ENCODE peak calls at places on chromosomes 12 and 14, in six cellular contexts. E is GM10248; I is GM23338; Y is CD4-positive, alpha-beta T cell; H is mucosa of descending colon; C is fibroblast of the aortic adventitia. J is an unnamed sample.

GRCh38 chr14:31297701-31298344 is 90.2 kb upstream of the HECTD1 start:
- DNase-seq in E (peak), I (no peak), Y (no peak), H (no peak), C (peak), J (no peak)

GRCh38 chr12:6792522-6793201 is 3.3 kb downstream of the CD4 start:
- DNase-seq in I (no peak), H (no peak), C (no peak), E (peak), Y (peak), J (peak)

GRCh38 chr14:24348186-24348585 is 8.4 kb upstream of the RIPK3 start:
- DNase-seq in H (no peak), E (no peak), Y (no peak), I (no peak), C (no peak), J (no peak)

GRCh38 chr14:78863143-78863542 is 693.0 kb downstream of the NRXN3 start:
- DNase-seq in H (peak), I (peak), E (peak), C (peak), Y (no peak), J (peak)

GRCh38 chr14:51396222-51396815 is 156.3 kb downstream of the TMX1 start:
- DNase-seq in I (no peak), E (no peak), Y (no peak), C (peak), H (no peak), J (no peak)

GRCh38 chr12:64660237-64661018 is 50.1 kb downstream of the RASSF3 start:
- DNase-seq in C (no peak), I (no peak), H (no peak), E (no peak), Y (no peak), J (no peak)

GRCh38 chr14:88698651-88699050 is 94.1 kb downstream of the EML5 start:
- DNase-seq in E (no peak), H (no peak), I (no peak), C (no peak), Y (no peak), J (no peak)

GRCh38 chr12:57842342-57843294 is 3.9 kb downstream of the CTDSP2 start:
- DNase-seq in H (peak), C (no peak), Y (peak), I (peak), E (no peak), J (no peak)

GRCh38 chr12:42267408-42268190 is 29.6 kb upstream of the YAF2 start:
- DNase-seq in I (no peak), C (no peak), Y (no peak), E (no peak), H (no peak), J (no peak)

GRCh38 chr12:30501718-30502117 is 194.0 kb downstream of the IPO8 start:
- DNase-seq in C (no peak), Y (no peak), I (no peak), H (no peak), E (no peak), J (no peak)

GRCh38 chr12:57888407-57889157 is 42.1 kb upstream of the CTDSP2 start:
- DNase-seq in Y (peak), E (no peak), H (peak), C (peak), I (peak), J (no peak)

GRCh38 chr12:68612245-68612644 is 1.5 kb downstream of the RAP1B start:
- DNase-seq in H (peak), Y (no peak), C (peak), I (no peak), E (no peak), J (no peak)

GRCh38 chr12:94225924-94226630 is 77.7 kb downstream of the PLXNC1 start:
- DNase-seq in H (no peak), C (no peak), E (no peak), I (peak), Y (no peak), J (no peak)

GRCh38 chr14:99758121-99758871 is 34.9 kb upstream of the EML1 start:
- DNase-seq in C (peak), E (no peak), H (no peak), I (peak), Y (no peak), J (no peak)

GRCh38 chr14:50173891-50174290 is 57.5 kb downstream of the SOS2 start:
- DNase-seq in I (no peak), E (no peak), Y (no peak), C (no peak), H (no peak), J (no peak)

GRCh38 chr14:25841226-25841625 is 756.6 kb downstream of the NOVA1 start:
- DNase-seq in I (no peak), E (no peak), H (no peak), C (peak), Y (no peak), J (no peak)

GRCh38 chr12:127594351-127594970 is 672.5 kb upstream of the TMEM132C start:
- DNase-seq in E (no peak), Y (no peak), C (no peak), H (no peak), I (peak), J (no peak)

GRCh38 chr14:91112172-91112571 is 1.7 kb upstream of the DGLUCY start:
- DNase-seq in C (no peak), I (no peak), E (no peak), H (no peak), Y (no peak), J (no peak)

GRCh38 chr14:75023108-75023507 is 20.4 kb downstream of the EIF2B2 start:
- DNase-seq in E (no peak), I (no peak), Y (no peak), C (no peak), H (no peak), J (no peak)

GRCh38 chr12:95326450-95326849 is 108.8 kb downstream of the VEZT start:
- DNase-seq in I (no peak), C (peak), Y (no peak), E (no peak), H (no peak), J (no peak)

GRCh38 chr12:49703647-49704137 is 3.5 kb downstream of the FMNL3 start:
- DNase-seq in Y (no peak), I (no peak), C (peak), H (peak), E (peak), J (no peak)

GRCh38 chr14:49586673-49587460 is 687 bp upstream of the RPS29 start:
- DNase-seq in I (peak), C (peak), E (peak), H (peak), Y (no peak), J (no peak)

GRCh38 chr14:61391119-61391518 is 69.7 kb downstream of the PRKCH start:
- DNase-seq in C (no peak), E (no peak), H (no peak), I (no peak), Y (no peak), J (no peak)

GRCh38 chr14:23162800-23163199 is 20.7 kb downstream of the SLC7A8 start:
- DNase-seq in Y (no peak), I (no peak), E (no peak), H (no peak), C (no peak), J (no peak)

GRCh38 chr12:117564885-117565284 is 203.5 kb upstream of the NOS1 start:
- DNase-seq in Y (no peak), H (no peak), E (no peak), C (no peak), I (peak), J (no peak)

GRCh38 chr12:3182426-3182825 is 105.2 kb downstream of the TSPAN9 start:
- DNase-seq in E (no peak), C (no peak), I (no peak), Y (no peak), H (no peak), J (no peak)

GRCh38 chr12:124567035-124567672 is at the start of gene NCOR2:
- DNase-seq in E (peak), C (no peak), Y (peak), I (peak), H (no peak), J (no peak)

GRCh38 chr14:51419685-51420084 is 179.6 kb downstream of the TMX1 start:
- DNase-seq in Y (no peak), E (no peak), C (no peak), I (no peak), H (no peak), J (no peak)

GRCh38 chr14:50676814-50677516 is 8.9 kb upstream of the SAV1 start:
- DNase-seq in H (no peak), E (no peak), C (no peak), I (no peak), Y (no peak), J (no peak)

GRCh38 chr12:21296751-21297406 is 37.8 kb downstream of the SLCO1A2 start:
- DNase-seq in I (peak), E (peak), C (peak), H (no peak), Y (no peak), J (no peak)

GRCh38 chr12:68405292-68405900 is 73.2 kb upstream of the MDM1 start:
- DNase-seq in Y (no peak), C (peak), H (peak), E (no peak), I (no peak), J (no peak)

GRCh38 chr12:22231836-22232235 is 102.7 kb downstream of the ST8SIA1 start:
- DNase-seq in C (no peak), I (peak), H (no peak), Y (no peak), E (no peak), J (no peak)

GRCh38 chr14:37202812-37203211 is 5.1 kb downstream of the MIPOL1 start:
- DNase-seq in Y (no peak), H (no peak), E (no peak), C (no peak), I (no peak), J (no peak)

GRCh38 chr14:94173471-94173884 is 644 bp upstream of the PPP4R4 start:
- DNase-seq in I (peak), E (peak), C (no peak), Y (no peak), H (no peak), J (no peak)

GRCh38 chr14:25250516-25250915 is 200.6 kb upstream of the STXBP6 start:
- DNase-seq in Y (no peak), I (no peak), E (no peak), H (no peak), C (no peak), J (no peak)

GRCh38 chr14:56562883-56563282 is 16.7 kb upstream of the TMEM260 start:
- DNase-seq in Y (no peak), E (no peak), H (no peak), C (no peak), I (no peak), J (no peak)

GRCh38 chr14:57378661-57379060 is 11.7 kb upstream of the NAA30 start:
- DNase-seq in E (no peak), C (peak), I (no peak), Y (no peak), H (no peak), J (no peak)

GRCh38 chr12:125755512-125755911 is 690.3 kb downstream of the AACS start:
- DNase-seq in I (no peak), H (no peak), C (no peak), E (no peak), Y (no peak), J (no peak)

GRCh38 chr12:116420476-116420875 is 138.7 kb upstream of the MAP1LC3B2 start:
- DNase-seq in H (no peak), I (no peak), C (no peak), E (no peak), Y (no peak), J (no peak)

GRCh38 chr12:90253674-90254181 is 545.1 kb upstream of the ATP2B1 start:
- DNase-seq in Y (no peak), H (peak), I (peak), C (peak), E (peak), J (no peak)

GRCh38 chr12:62130400-62130799 is 129.8 kb upstream of the USP15 start:
- DNase-seq in H (no peak), C (no peak), I (no peak), Y (no peak), E (no peak), J (no peak)

GRCh38 chr12:62127516-62127915 is 132.7 kb upstream of the USP15 start:
- DNase-seq in Y (no peak), E (no peak), C (no peak), I (no peak), H (no peak), J (no peak)

GRCh38 chr12:62131153-62131552 is 129.1 kb upstream of the USP15 start:
- DNase-seq in I (peak), C (no peak), E (no peak), H (no peak), Y (no peak), J (no peak)

GRCh38 chr12:62123721-62124203 is 136.4 kb upstream of the USP15 start:
- DNase-seq in H (peak), C (peak), E (peak), I (peak), Y (peak), J (peak)

DNA sequence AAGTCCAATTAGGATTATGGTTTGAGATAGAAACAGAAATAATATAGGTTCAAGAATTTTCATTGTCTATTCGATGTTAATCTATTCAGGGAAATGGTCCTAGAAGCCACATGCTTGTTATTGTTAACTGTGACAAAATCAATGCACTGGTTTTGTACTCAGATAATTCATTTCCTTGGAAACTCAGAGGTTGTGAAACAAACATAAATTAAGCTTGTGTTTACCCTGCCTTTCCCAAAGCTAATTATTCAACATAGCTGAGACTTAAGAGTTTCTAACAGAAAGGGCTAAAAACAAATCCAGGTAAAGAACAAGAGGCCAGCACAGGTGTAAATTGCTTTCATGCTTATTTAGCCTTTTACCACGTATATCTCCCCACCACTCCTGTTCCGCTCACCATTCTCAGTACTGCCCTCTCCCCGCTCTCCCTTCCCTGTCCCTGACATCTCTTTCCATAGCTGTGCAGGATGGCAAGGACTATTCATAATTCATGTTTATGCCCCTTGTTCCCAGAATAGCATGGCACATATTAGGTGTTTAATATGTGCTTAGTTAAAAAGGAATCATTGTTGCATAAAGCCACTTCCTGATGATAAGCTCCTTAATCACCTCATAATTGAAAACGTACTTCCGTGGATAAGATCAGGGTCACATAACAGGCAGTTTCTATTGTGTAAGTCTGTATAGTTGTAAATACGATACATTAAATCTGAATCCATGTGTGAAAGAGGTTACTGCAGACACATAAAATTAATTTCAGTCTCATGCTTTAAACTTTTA is 131.8 kb upstream of the USP15 start:
- DNase-seq in C (no peak), Y (no peak), E (no peak), H (no peak), I (no peak), J (no peak)
- TF ChIP-seq CTCF in C (no peak), Y (no peak), E (no peak), H (no peak), I (no peak), J (no peak)

DNA sequence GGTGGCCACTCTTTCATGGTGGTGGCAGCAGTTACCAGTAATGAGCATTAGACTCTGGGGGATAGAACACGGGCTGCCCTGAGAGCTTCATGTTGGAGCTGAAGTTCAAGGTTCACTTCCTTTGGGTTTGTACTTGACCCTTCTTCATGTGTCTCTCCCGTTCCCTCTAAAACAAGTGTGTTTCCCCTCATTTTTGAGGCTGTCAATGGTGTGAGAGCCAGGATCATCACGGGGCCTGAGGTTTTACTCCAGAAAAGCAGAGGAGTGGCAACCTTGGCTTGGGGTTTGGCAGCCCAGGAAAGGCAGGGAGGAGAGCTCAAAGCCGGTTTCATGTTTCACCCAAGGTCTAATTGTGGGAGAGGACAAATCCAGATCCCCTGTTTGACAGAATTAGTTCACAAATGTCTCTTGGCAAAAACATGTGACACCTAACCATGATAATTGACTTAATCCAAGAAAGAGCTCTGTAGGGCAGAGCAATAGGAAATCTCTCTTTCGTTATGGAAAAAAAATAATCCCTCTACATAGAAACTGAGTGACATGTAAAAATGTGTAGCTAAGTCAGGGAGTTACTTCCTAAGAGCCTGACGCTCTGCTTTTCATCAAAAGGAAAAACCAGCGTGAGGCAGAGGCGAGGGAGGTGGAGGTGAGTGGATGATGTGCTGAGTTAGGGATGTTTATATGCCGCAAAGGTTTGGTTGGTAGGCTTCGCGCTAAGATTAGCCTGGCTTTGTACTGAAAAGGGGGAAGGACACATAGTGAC is 22.4 kb downstream of the GPRC5A start:
- DNase-seq in H (no peak), Y (no peak), I (no peak), E (no peak), C (no peak), J (no peak)
- TF ChIP-seq CTCF in H (no peak), Y (no peak), I (no peak), E (no peak), C (no peak), J (no peak)

GRCh38 chr14:74018704-74019407 is at the start of the genes BBOF1 and ENTPD5:
- DNase-seq in E (peak), H (peak), Y (peak), C (peak), I (peak), J (peak)
- TF ChIP-seq CTCF in E (no peak), H (no peak), Y (no peak), C (no peak), I (no peak), J (no peak)

GRCh38 chr12:4567073-4567881 is 5.3 kb downstream of the DYRK4 start:
- DNase-seq in H (peak), C (no peak), I (no peak), E (peak), Y (no peak), J (no peak)

GRCh38 chr12:4562034-4562657 is at the start of gene DYRK4:
- DNase-seq in H (peak), I (peak), C (peak), Y (no peak), E (peak), J (peak)

GRCh38 chr12:4566474-4566873 is 4.5 kb downstream of the DYRK4 start:
- DNase-seq in Y (no peak), C (no peak), H (no peak), E (no peak), I (no peak), J (no peak)

GRCh38 chr12:4564819-4565218 is 2.8 kb downstream of the DYRK4 start:
- DNase-seq in I (no peak), Y (no peak), E (peak), C (no peak), H (no peak), J (no peak)

DNA sequence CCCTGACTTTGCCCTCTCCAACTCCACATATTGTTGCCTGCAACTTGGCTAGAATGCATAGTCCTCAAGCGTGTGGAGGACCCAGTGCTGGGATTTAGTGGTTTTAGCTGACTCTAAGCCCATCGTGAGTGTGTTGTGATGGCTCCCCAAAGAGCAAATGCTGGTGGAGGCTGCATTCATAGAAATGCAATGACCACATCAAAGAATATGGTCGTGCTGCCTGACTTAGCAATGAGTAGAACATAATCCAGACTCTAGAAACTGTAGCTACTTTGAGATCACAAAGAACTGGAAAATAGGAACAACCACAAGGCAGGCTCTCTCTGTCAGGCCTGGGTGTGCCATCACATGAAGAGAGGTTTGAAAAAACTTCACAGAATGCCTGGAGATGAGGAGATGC is 1.3 kb downstream of the DYRK4 start:
- DNase-seq in C (no peak), E (no peak), Y (no peak), H (no peak), I (no peak), J (no peak)
- TF ChIP-seq CTCF in C (no peak), E (no peak), Y (no peak), H (no peak), I (no peak), J (no peak)

GRCh38 chr12:60106207-60106606 is 510.4 kb downstream of the SLC16A7 start:
- DNase-seq in C (peak), Y (no peak), I (no peak), E (no peak), H (no peak), J (no peak)
- TF ChIP-seq CTCF in C (peak), Y (no peak), I (peak), E (no peak), H (no peak), J (no peak)

GRCh38 chr14:28596336-28596735 is 170.3 kb upstream of the FOXG1 start:
- DNase-seq in C (peak), I (no peak), Y (no peak), E (no peak), H (no peak), J (no peak)
- TF ChIP-seq CTCF in C (peak), I (no peak), Y (no peak), E (no peak), H (no peak), J (peak)

GRCh38 chr12:104656383-104656782 is 199.6 kb downstream of the CHST11 start:
- DNase-seq in H (no peak), C (no peak), E (no peak), Y (no peak), I (no peak), J (no peak)

GRCh38 chr12:104652910-104653309 is 196.2 kb downstream of the CHST11 start:
- DNase-seq in E (no peak), C (no peak), Y (no peak), I (no peak), H (no peak), J (no peak)

GRCh38 chr12:104655059-104655609 is 198.4 kb downstream of the CHST11 start:
- DNase-seq in Y (no peak), C (no peak), I (peak), E (no peak), H (no peak), J (no peak)

GRCh38 chr12:104651812-104652211 is 195.1 kb downstream of the CHST11 start:
- DNase-seq in H (no peak), Y (no peak), I (no peak), C (no peak), E (no peak), J (no peak)

GRCh38 chr12:104653730-104654328 is 197.1 kb downstream of the CHST11 start:
- DNase-seq in H (no peak), E (peak), Y (no peak), C (no peak), I (peak), J (no peak)
- TF ChIP-seq CTCF in H (no peak), E (peak), Y (peak), C (peak), I (peak), J (peak)